ENCODE peak calls at places on chromosomes 7 and 10, in nine cellular contexts. J, P, C, E, R, S, N, D and G are unnamed samples.

GRCh38 chr10:122499491-122499941 is 38.2 kb downstream of the HTRA1 start:
- DNase-seq in J (no peak), P (peak; percentile 42), C (no peak), E (no peak), R (no peak), S (no peak), N (peak; percentile 53), D (peak; percentile 26), G (no peak)

GRCh38 chr7:18212788-18213187 is 185.1 kb upstream of the PRPS1L1 start:
- DNase-seq in J (no peak), P (no peak), C (no peak), E (no peak), R (no peak), S (no peak), N (no peak), D (no peak), G (no peak)

GRCh38 chr10:10755490-10755889 is 262.2 kb upstream of the CELF2 start:
- DNase-seq in J (no peak), P (no peak), C (no peak), E (no peak), R (no peak), S (no peak), N (no peak), D (no peak), G (no peak)

GRCh38 chr10:130432850-130433249 is 296.7 kb downstream of the GLRX3 start:
- DNase-seq in J (no peak), P (no peak), C (no peak), E (no peak), R (no peak), S (no peak), N (no peak), D (no peak), G (no peak)

GRCh38 chr7:374706-375490 is 84.9 kb downstream of the FOXL3 start:
- DNase-seq in J (no peak), P (peak; percentile 12), C (no peak), E (no peak), R (no peak), S (no peak), N (peak; percentile 9), D (no peak), G (no peak)

GRCh38 chr7:157500171-157500960 is 163.6 kb downstream of the DNAJB6 start:
- DNase-seq in J (no peak), P (no peak), C (no peak), E (no peak), R (no peak), S (no peak), N (no peak), D (no peak), G (no peak)

GRCh38 chr10:19958787-19959186 is 142.6 kb downstream of the PLXDC2 start:
- DNase-seq in J (no peak), P (no peak), C (no peak), E (no peak), R (no peak), S (no peak), N (no peak), D (no peak), G (no peak)

GRCh38 chr7:1911571-1911970 is 241.5 kb downstream of the ELFN1 start:
- DNase-seq in J (no peak), P (no peak), C (no peak), E (no peak), R (no peak), S (no peak), N (no peak), D (no peak), G (no peak)

GRCh38 chr10:51838506-51838905 is 139.1 kb upstream of the CSTF2T start:
- DNase-seq in J (no peak), P (no peak), C (no peak), E (no peak), R (no peak), S (peak; percentile 39), N (no peak), D (no peak), G (no peak)